ENCODE peak calls at places on chromosomes 3 and 15, in four cellular contexts. Z, K, X and I are unnamed samples.

GRCh38 chr3:10960264-10960663 is 32.3 kb upstream of the SLC6A1 start:
- DNase-seq in Z (no peak), X (no peak), K (no peak), I (no peak)

GRCh38 chr3:128506721-128507120 is 13.7 kb upstream of the GATA2 start:
- DNase-seq in X (no peak), Z (no peak), K (no peak), I (no peak)

GRCh38 chr3:11954312-11954934 is 49.8 kb upstream of the SYN2 start:
- DNase-seq in K (no peak), X (no peak), Z (no peak), I (peak; percentile 36)

GRCh38 chr3:59422312-59422711 is 372.5 kb upstream of the CFAP20DC start:
- DNase-seq in Z (no peak), X (no peak), K (no peak), I (no peak)

GRCh38 chr3:56368860-56369259 is 99.4 kb downstream of the ERC2 start:
- DNase-seq in K (no peak), X (no peak), Z (no peak), I (no peak)

GRCh38 chr3:127427169-127427655 is 139.4 kb upstream of the PRR20G start:
- DNase-seq in X (no peak), Z (peak; percentile 6), K (no peak), I (no peak)

GRCh38 chr15:55407631-55407948 is 569 bp downstream of the CCPG1 start:
- DNase-seq in X (no peak), Z (no peak), K (no peak), I (no peak)

GRCh38 chr15:57061696-57062095 is 143.3 kb downstream of the TCF12 start:
- DNase-seq in X (no peak), Z (no peak), K (no peak), I (no peak)

GRCh38 chr3:165645191-165645590 is 192.0 kb downstream of the BCHE start:
- DNase-seq in Z (no peak), K (no peak), X (no peak), I (no peak)

GRCh38 chr3:129070086-129070875 is 9.7 kb downstream of the GP9 start:
- DNase-seq in K (no peak), Z (no peak), X (no peak), I (no peak)

GRCh38 chr3:61452536-61452991 is 108.8 kb upstream of the PTPRG start:
- DNase-seq in K (no peak), Z (no peak), X (no peak), I (no peak)

GRCh38 chr3:55476515-55476914 is 10.6 kb downstream of the WNT5A start:
- DNase-seq in Z (no peak), X (no peak), K (no peak), I (no peak)

GRCh38 chr3:141544697-141545096 is 57.9 kb downstream of the RASA2 start:
- DNase-seq in X (no peak), K (no peak), Z (no peak), I (no peak)

GRCh38 chr15:92391640-92392039 is 2.0 kb upstream of the ST8SIA2 start:
- DNase-seq in Z (no peak), X (no peak), K (no peak), I (no peak)

GRCh38 chr3:72011495-72011894 is 226.5 kb upstream of the PROK2 start:
- DNase-seq in X (no peak), K (no peak), Z (no peak), I (no peak)

GRCh38 chr15:94584833-94585244 is 353.5 kb downstream of the MCTP2 start:
- DNase-seq in X (no peak), Z (no peak), K (no peak), I (no peak)

GRCh38 chr15:25176991-25177954 is 222.5 kb downstream of the SNRPN start:
- DNase-seq in Z (peak; percentile 18), K (no peak), X (no peak), I (peak; percentile 3)

GRCh38 chr15:66630801-66631351 is 65.1 kb upstream of the LCTL start:
- DNase-seq in Z (no peak), K (no peak), X (peak; percentile 78), I (no peak)

GRCh38 chr15:96720251-96720650 is 389.8 kb downstream of the NR2F2 start:
- DNase-seq in X (no peak), K (no peak), Z (peak; percentile 27), I (no peak)

GRCh38 chr3:149832086-149832485 is 19.1 kb downstream of the RNF13 start:
- DNase-seq in K (no peak), X (no peak), Z (no peak), I (no peak)

GRCh38 chr15:92666780-92667179 is 11.2 kb upstream of the FAM174B start:
- DNase-seq in K (no peak), Z (peak; percentile 76), X (no peak), I (no peak)

GRCh38 chr3:154776549-154777230 is 303.4 kb upstream of the MME start:
- DNase-seq in X (no peak), Z (no peak), K (no peak), I (no peak)

GRCh38 chr3:171417813-171418212 is 42.4 kb downstream of the TNIK start:
- DNase-seq in Z (no peak), K (no peak), X (no peak), I (no peak)

GRCh38 chr3:71243230-71243629 is 340.3 kb downstream of the FOXP1 start:
- DNase-seq in X (no peak), K (no peak), Z (no peak), I (no peak)

GRCh38 chr15:67386947-67387346 is 132.4 kb downstream of the IQCH start:
- DNase-seq in X (no peak), Z (no peak), K (no peak), I (no peak)

GRCh38 chr3:143763568-143764162 is 84.6 kb downstream of the SLC9A9 start:
- DNase-seq in X (no peak), Z (no peak), K (no peak), I (no peak)

GRCh38 chr3:32325957-32326356 is 65.7 kb upstream of the CMTM7 start:
- DNase-seq in Z (no peak), X (no peak), K (no peak), I (no peak)

GRCh38 chr15:26050979-26051378 is 187.9 kb upstream of the ATP10A start:
- DNase-seq in X (no peak), Z (no peak), K (no peak), I (no peak)

GRCh38 chr3:24683511-24684384 is 189.1 kb upstream of the THRB start:
- DNase-seq in X (peak; percentile 40), Z (no peak), K (no peak), I (no peak)

GRCh38 chr3:45003406-45003805 is 22.7 kb upstream of the CLEC3B start:
- DNase-seq in X (no peak), K (no peak), Z (no peak), I (no peak)

DNA sequence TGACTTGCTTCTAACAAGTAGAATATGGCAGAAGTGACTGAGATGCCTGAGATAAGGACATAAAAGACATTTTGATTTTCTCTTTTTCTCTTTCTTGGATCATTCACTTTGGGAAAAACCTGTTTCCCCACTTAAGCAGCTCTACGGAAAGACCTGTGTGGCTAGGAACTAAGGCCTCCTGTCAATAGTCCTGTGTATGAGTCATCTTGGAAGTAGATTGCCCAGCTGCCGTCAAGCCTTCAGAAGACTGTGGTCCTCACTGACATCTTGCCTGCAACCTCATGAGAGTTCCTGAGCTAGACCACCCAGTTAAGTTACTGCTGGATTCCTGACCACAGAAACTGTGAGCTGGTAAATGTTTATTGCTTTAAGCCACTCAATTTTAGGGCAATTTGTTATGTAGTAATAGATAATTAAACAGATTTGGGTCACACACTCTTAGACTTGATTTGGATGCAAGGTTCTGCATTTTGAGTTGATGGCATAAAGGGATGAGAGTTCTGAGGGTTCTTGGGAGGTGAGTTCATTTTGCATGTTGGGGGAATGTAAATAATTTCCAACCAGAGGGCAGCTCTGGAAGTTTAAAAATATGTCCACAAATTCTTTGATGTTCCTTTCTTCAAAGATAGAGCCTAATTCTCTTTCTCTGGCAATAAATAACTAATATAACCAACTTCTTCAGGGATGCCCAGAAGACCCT is 229.2 kb downstream of the SQOR start:
- DNase-seq in K (no peak), X (no peak), Z (peak; percentile 39), I (no peak)
- H3K4me1 ChIP-seq in K (no peaks in the 10 kb centered on the region), X (no peaks in the 10 kb centered on the region), Z (no peaks in the 10 kb centered on the region), I (no peaks in the 10 kb centered on the region)

DNA sequence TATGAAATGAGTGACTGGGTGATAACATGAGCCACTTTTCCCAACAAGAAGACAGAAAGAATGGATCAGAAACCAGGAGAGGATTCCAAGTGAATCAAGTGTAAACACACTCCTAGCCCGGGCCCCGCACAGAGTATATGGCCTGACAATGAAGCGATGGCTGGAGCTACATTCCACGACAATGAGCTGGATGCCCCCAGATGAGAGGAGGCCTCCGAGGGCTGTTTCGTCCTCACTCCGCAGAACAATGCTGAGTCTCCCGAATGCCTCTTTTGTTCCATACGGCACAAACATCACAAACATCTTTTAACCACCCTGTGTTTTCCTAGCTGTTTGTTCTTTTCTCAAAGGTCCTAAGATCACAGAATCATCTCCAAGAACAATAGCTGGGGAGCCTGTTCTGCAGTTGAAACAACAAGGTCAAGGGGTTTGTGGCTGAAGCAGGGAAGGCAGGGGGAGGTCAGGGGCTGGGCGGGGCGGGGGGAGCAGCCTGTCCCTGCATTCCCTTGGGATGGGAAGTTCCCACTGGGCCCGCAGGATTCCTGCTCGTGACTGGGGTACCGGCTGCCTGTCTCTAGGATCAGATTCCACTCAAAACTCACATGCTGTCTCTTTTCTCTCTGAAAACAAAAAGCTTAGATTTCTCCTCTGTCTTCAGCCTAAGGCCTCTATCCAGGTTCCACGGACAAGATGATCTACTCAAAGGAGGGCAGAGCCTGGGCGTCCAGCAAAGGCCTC is 151.3 kb downstream of the XXYLT1 start:
- DNase-seq in K (peak; percentile 39), X (no peak), Z (no peak), I (no peak)
- H3K4me1 ChIP-seq in K (peaks cover 6% of the 10 kb centered on the region), X (peaks cover 34% of the 10 kb centered on the region), Z (peaks cover 20% of the 10 kb centered on the region), I (no peaks in the 10 kb centered on the region)

DNA sequence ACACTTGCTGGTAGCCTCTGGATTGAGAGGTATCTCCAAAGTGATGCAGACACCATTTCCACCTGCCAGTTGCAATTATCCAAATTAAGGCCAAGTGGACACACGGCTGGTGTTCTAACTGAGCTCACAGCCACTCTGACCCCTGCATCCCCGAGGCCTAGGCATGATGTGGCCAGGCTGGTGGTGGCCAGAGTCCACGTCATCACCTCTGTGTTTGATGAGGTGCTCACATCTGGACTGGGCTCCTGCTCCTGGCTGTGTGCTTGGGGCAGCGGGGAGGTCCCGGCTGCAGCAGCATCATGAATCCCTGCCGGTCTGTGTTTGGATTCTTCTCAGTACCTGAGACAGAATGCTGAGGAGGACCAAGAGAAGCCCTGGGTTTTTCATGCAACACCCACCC is 4.9 kb downstream of the OXTR start:
- DNase-seq in K (no peak), X (no peak), Z (no peak), I (no peak)
- H3K4me1 ChIP-seq in K (peaks cover 9% of the 10 kb centered on the region), X (no peaks in the 10 kb centered on the region), Z (peaks cover 25% of the 10 kb centered on the region), I (peaks cover 13% of the 10 kb centered on the region)

GRCh38 chr3:112464264-112464663 is 35.0 kb downstream of the BTLA start:
- DNase-seq in K (no peak), Z (no peak), X (no peak), I (no peak)

GRCh38 chr3:112456147-112456546 is 43.1 kb downstream of the BTLA start:
- DNase-seq in X (no peak), Z (no peak), K (no peak), I (no peak)

GRCh38 chr3:112463250-112463649 is 36.0 kb downstream of the BTLA start:
- DNase-seq in Z (no peak), X (no peak), K (no peak), I (no peak)

GRCh38 chr3:112459750-112460149 is 39.5 kb downstream of the BTLA start:
- DNase-seq in Z (no peak), K (no peak), X (no peak), I (no peak)

DNA sequence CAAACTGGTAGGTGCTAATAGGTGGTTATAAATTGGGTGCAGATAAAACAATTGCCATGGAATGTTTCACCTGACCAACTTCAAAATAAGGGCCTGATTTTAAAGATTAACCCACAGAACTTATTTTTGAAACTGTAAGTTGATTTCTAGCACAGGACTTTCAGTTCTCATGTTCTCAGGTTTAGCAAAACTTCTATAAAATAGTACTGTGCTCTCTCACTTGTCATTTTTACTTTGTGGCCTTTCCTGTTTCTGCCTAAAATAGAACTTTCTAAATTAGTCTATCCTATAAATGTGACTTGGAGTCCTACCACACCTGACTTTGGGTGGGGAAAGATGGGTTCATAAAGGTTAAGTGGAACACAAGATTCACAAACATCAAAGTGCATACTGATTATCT is 38.8 kb downstream of the BTLA start:
- DNase-seq in Z (no peak), K (no peak), X (no peak), I (no peak)
- H3K4me1 ChIP-seq in Z (peaks cover 8% of the 10 kb centered on the region), K (no peaks in the 10 kb centered on the region), X (no peaks in the 10 kb centered on the region), I (no peaks in the 10 kb centered on the region)